ENCODE peak calls at places on chromosomes 16 and 17, in four cellular contexts. R is A549, I is NCI-H446 treated with DMSO at 0.1 percent for 48 hours, J is iris pigment epithelial cell. V is an unnamed sample.

GRCh38 chr16:70705056-70705455 is 19.2 kb upstream of the MTSS2 start:
- DNase-seq in I (no peak), J (no peak), R (no peak), V (no peak)

GRCh38 chr17:7655541-7655840 is 4.8 kb downstream of the ATP1B2 start:
- DNase-seq in I (no peak), J (no peak), R (no peak), V (no peak)

GRCh38 chr16:2719328-2720062 is 529 bp downstream of the PRSS27 start:
- DNase-seq in I (no peak), J (no peak), R (no peak), V (no peak)

GRCh38 chr16:68250951-68251350 is 5.8 kb downstream of the PLA2G15 start:
- DNase-seq in R (no peak), J (no peak), I (no peak), V (no peak)

GRCh38 chr17:50501906-50502642 is 6.2 kb upstream of the MYCBPAP start:
- DNase-seq in J (peak), I (no peak), R (no peak), V (no peak)

GRCh38 chr17:83099570-83100181 is 20.3 kb downstream of the METRNL start:
- DNase-seq in J (peak), R (no peak), I (no peak), V (no peak)

GRCh38 chr17:32912218-32912897 is 15.6 kb upstream of the TMEM98 start:
- DNase-seq in R (peak), J (peak), I (no peak), V (no peak)

GRCh38 chr17:75636381-75637142 is 3.3 kb downstream of the SMIM5 start:
- DNase-seq in J (no peak), I (no peak), R (no peak), V (no peak)

GRCh38 chr16:77599793-77600415 is 122.4 kb upstream of the NUDT7 start:
- DNase-seq in R (peak), I (no peak), J (peak), V (peak)

GRCh38 chr16:77987772-77988171 is 34.6 kb upstream of the CLEC3A start:
- DNase-seq in J (no peak), I (no peak), R (no peak), V (no peak)

GRCh38 chr17:49472527-49472926 is 22.6 kb upstream of the NGFR start:
- DNase-seq in R (no peak), I (no peak), J (no peak), V (no peak)

GRCh38 chr17:82494236-82495055 is 25.1 kb upstream of the FOXK2 start:
- DNase-seq in R (peak), I (peak), J (peak), V (peak)

GRCh38 chr17:35793257-35793656 is 2.2 kb downstream of the MMP28 start:
- DNase-seq in J (no peak), I (no peak), R (no peak), V (no peak)

GRCh38 chr17:79027925-79028491 is 4.0 kb downstream of the C1QTNF1 start:
- DNase-seq in R (no peak), J (no peak), I (no peak), V (no peak)